ENCODE peak calls at places on chromosomes 13 and 19, in four cellular contexts. One of them, this sample, is unnamed.

GRCh38 chr19:53977991-53978731 is 13.3 kb upstream of the CACNG6 start:
- DNase-seq in activated CD4-positive, alpha-beta T cell treated with anti-CD3 and anti-CD28 coated beads, Interleukin-2, amount 50 U/mL, for 24 hours: peak; percentile 13
- DNase-seq in stimulated activated CD4-positive, alpha-beta T cell treated with anti-CD3 and anti-CD28 coated beads, Interleukin-2, amount 100 ng/mL, for 48 hours: no peak
- DNase-seq in bronchial epithelial cell: no peak
- DNase-seq in this sample: no peak

GRCh38 chr13:21074601-21075302 is 13.4 kb upstream of the LATS2 start:
- DNase-seq in activated CD4-positive, alpha-beta T cell treated with anti-CD3 and anti-CD28 coated beads, Interleukin-2, amount 50 U/mL, for 24 hours: no peak
- DNase-seq in stimulated activated CD4-positive, alpha-beta T cell treated with anti-CD3 and anti-CD28 coated beads, Interleukin-2, amount 100 ng/mL, for 48 hours: no peak
- DNase-seq in bronchial epithelial cell: no peak
- DNase-seq in this sample: no peak

GRCh38 chr19:40581531-40581930 is 4.9 kb downstream of the SHKBP1 start:
- DNase-seq in activated CD4-positive, alpha-beta T cell treated with anti-CD3 and anti-CD28 coated beads, Interleukin-2, amount 50 U/mL, for 24 hours: no peak
- DNase-seq in stimulated activated CD4-positive, alpha-beta T cell treated with anti-CD3 and anti-CD28 coated beads, Interleukin-2, amount 100 ng/mL, for 48 hours: no peak
- DNase-seq in bronchial epithelial cell: no peak
- DNase-seq in this sample: no peak

GRCh38 chr19:14112809-14113385 is 4.7 kb downstream of the PRKACA start:
- DNase-seq in activated CD4-positive, alpha-beta T cell treated with anti-CD3 and anti-CD28 coated beads, Interleukin-2, amount 50 U/mL, for 24 hours: no peak
- DNase-seq in stimulated activated CD4-positive, alpha-beta T cell treated with anti-CD3 and anti-CD28 coated beads, Interleukin-2, amount 100 ng/mL, for 48 hours: no peak
- DNase-seq in bronchial epithelial cell: no peak
- DNase-seq in this sample: no peak

GRCh38 chr13:80305737-80306136 is 35.2 kb downstream of the SPRY2 start:
- DNase-seq in activated CD4-positive, alpha-beta T cell treated with anti-CD3 and anti-CD28 coated beads, Interleukin-2, amount 50 U/mL, for 24 hours: no peak
- DNase-seq in stimulated activated CD4-positive, alpha-beta T cell treated with anti-CD3 and anti-CD28 coated beads, Interleukin-2, amount 100 ng/mL, for 48 hours: no peak
- DNase-seq in bronchial epithelial cell: no peak
- DNase-seq in this sample: no peak

GRCh38 chr19:3643592-3644313 is 17.2 kb upstream of the CACTIN start:
- DNase-seq in activated CD4-positive, alpha-beta T cell treated with anti-CD3 and anti-CD28 coated beads, Interleukin-2, amount 50 U/mL, for 24 hours: no peak
- DNase-seq in stimulated activated CD4-positive, alpha-beta T cell treated with anti-CD3 and anti-CD28 coated beads, Interleukin-2, amount 100 ng/mL, for 48 hours: no peak
- DNase-seq in bronchial epithelial cell: no peak
- DNase-seq in this sample: no peak

GRCh38 chr13:85562282-85562681 is 236.9 kb downstream of the SLITRK6 start:
- DNase-seq in activated CD4-positive, alpha-beta T cell treated with anti-CD3 and anti-CD28 coated beads, Interleukin-2, amount 50 U/mL, for 24 hours: no peak
- DNase-seq in stimulated activated CD4-positive, alpha-beta T cell treated with anti-CD3 and anti-CD28 coated beads, Interleukin-2, amount 100 ng/mL, for 48 hours: no peak
- DNase-seq in bronchial epithelial cell: no peak
- DNase-seq in this sample: no peak

GRCh38 chr19:48006762-48007161 is 12.3 kb downstream of the ELSPBP1 start:
- DNase-seq in activated CD4-positive, alpha-beta T cell treated with anti-CD3 and anti-CD28 coated beads, Interleukin-2, amount 50 U/mL, for 24 hours: no peak
- DNase-seq in stimulated activated CD4-positive, alpha-beta T cell treated with anti-CD3 and anti-CD28 coated beads, Interleukin-2, amount 100 ng/mL, for 48 hours: peak; percentile 13
- DNase-seq in bronchial epithelial cell: no peak
- DNase-seq in this sample: no peak

GRCh38 chr13:80979035-80979641 is 638.2 kb upstream of the SPRY2 start:
- DNase-seq in activated CD4-positive, alpha-beta T cell treated with anti-CD3 and anti-CD28 coated beads, Interleukin-2, amount 50 U/mL, for 24 hours: no peak
- DNase-seq in stimulated activated CD4-positive, alpha-beta T cell treated with anti-CD3 and anti-CD28 coated beads, Interleukin-2, amount 100 ng/mL, for 48 hours: peak; percentile 7
- DNase-seq in bronchial epithelial cell: peak; percentile 72
- DNase-seq in this sample: no peak

GRCh38 chr19:16623576-16623975 is 4.4 kb downstream of the MED26 start:
- DNase-seq in activated CD4-positive, alpha-beta T cell treated with anti-CD3 and anti-CD28 coated beads, Interleukin-2, amount 50 U/mL, for 24 hours: no peak
- DNase-seq in stimulated activated CD4-positive, alpha-beta T cell treated with anti-CD3 and anti-CD28 coated beads, Interleukin-2, amount 100 ng/mL, for 48 hours: no peak
- DNase-seq in bronchial epithelial cell: no peak
- DNase-seq in this sample: no peak

GRCh38 chr13:76389321-76389720 is 496.9 kb downstream of the KCTD12 start:
- DNase-seq in activated CD4-positive, alpha-beta T cell treated with anti-CD3 and anti-CD28 coated beads, Interleukin-2, amount 50 U/mL, for 24 hours: no peak
- DNase-seq in stimulated activated CD4-positive, alpha-beta T cell treated with anti-CD3 and anti-CD28 coated beads, Interleukin-2, amount 100 ng/mL, for 48 hours: no peak
- DNase-seq in bronchial epithelial cell: peak; percentile 78
- DNase-seq in this sample: no peak

GRCh38 chr13:101917833-101918755 is 465.6 kb downstream of the ITGBL1 start:
- DNase-seq in activated CD4-positive, alpha-beta T cell treated with anti-CD3 and anti-CD28 coated beads, Interleukin-2, amount 50 U/mL, for 24 hours: no peak
- DNase-seq in stimulated activated CD4-positive, alpha-beta T cell treated with anti-CD3 and anti-CD28 coated beads, Interleukin-2, amount 100 ng/mL, for 48 hours: no peak
- DNase-seq in bronchial epithelial cell: no peak
- DNase-seq in this sample: no peak

GRCh38 chr19:36008336-36008978 is at the start of gene SYNE4:
- DNase-seq in activated CD4-positive, alpha-beta T cell treated with anti-CD3 and anti-CD28 coated beads, Interleukin-2, amount 50 U/mL, for 24 hours: no peak
- DNase-seq in stimulated activated CD4-positive, alpha-beta T cell treated with anti-CD3 and anti-CD28 coated beads, Interleukin-2, amount 100 ng/mL, for 48 hours: no peak
- DNase-seq in bronchial epithelial cell: no peak
- DNase-seq in this sample: no peak

GRCh38 chr13:113973218-113974164 is at the start of gene C13orf46:
- DNase-seq in activated CD4-positive, alpha-beta T cell treated with anti-CD3 and anti-CD28 coated beads, Interleukin-2, amount 50 U/mL, for 24 hours: no peak
- DNase-seq in stimulated activated CD4-positive, alpha-beta T cell treated with anti-CD3 and anti-CD28 coated beads, Interleukin-2, amount 100 ng/mL, for 48 hours: no peak
- DNase-seq in bronchial epithelial cell: no peak
- DNase-seq in this sample: no peak

This sample was measured in GM12892.